ENCODE peak calls at places on chromosome 22, in five cellular contexts. H is occipital lobe; U is fibroblast of lung; O is activated CD4-positive, alpha-beta T cell treated with anti-CD3 and anti-CD28 coated beads for 24 hours; C is left cardiac atrium. I is an unnamed sample.

GRCh38 chr22:42938976-42939375 is 76.0 kb downstream of the PACSIN2 start:
- DNase-seq in H (no peak), U (no peak), O (no peak), C (no peak), I (no peak)

GRCh38 chr22:40300884-40301672 is 45.2 kb upstream of the ADSL start:
- DNase-seq in O (no peak), U (no peak), H (peak), C (no peak), I (peak)

GRCh38 chr22:43897751-43898261 is 6.0 kb upstream of the PNPLA5 start:
- DNase-seq in U (peak), O (no peak), H (no peak), C (no peak), I (no peak)

GRCh38 chr22:30169002-30169401 is 77.6 kb downstream of the LIF start:
- DNase-seq in O (no peak), H (no peak), U (no peak), C (no peak), I (no peak)

GRCh38 chr22:20084547-20085413 is 4.7 kb downstream of the DGCR8 start:
- DNase-seq in O (no peak), C (peak), H (no peak), U (peak), I (no peak)

GRCh38 chr22:50697667-50698506 is 25.3 kb downstream of the SHANK3 start:
- DNase-seq in C (no peak), O (no peak), H (no peak), U (no peak), I (no peak)

GRCh38 chr22:20566420-20567260 is 59.2 kb downstream of the MED15 start:
- DNase-seq in C (peak), U (peak), O (no peak), H (no peak), I (no peak)

GRCh38 chr22:20401376-20402020 is 7.5 kb downstream of the ZNF74 start:
- DNase-seq in O (no peak), U (no peak), C (no peak), H (no peak), I (no peak)

GRCh38 chr22:42648368-42649260 is 578 bp downstream of the CYB5R3 start:
- DNase-seq in O (peak), U (peak), H (no peak), C (peak), I (no peak)

GRCh38 chr22:30253205-30253852 is 6.8 kb upstream of the LIF start:
- DNase-seq in C (peak), O (no peak), U (peak), H (peak), I (no peak)

GRCh38 chr22:44625981-44626687 is 75.9 kb upstream of the PRR5 start:
- DNase-seq in H (peak), U (peak), O (peak), C (peak), I (peak)

GRCh38 chr22:27240298-27240885 is 561.2 kb downstream of the MN1 start:
- DNase-seq in O (no peak), U (peak), C (no peak), H (no peak), I (no peak)

GRCh38 chr22:22558972-22559603 is at the start of gene PRAME:
- DNase-seq in O (peak), H (peak), U (peak), C (peak), I (peak)

GRCh38 chr22:36347094-36347493 is 40.7 kb downstream of the MYH9 start:
- DNase-seq in H (no peak), O (no peak), C (no peak), U (peak), I (no peak)

GRCh38 chr22:28171713-28172112 is 252.7 kb upstream of the PITPNB start:
- DNase-seq in C (no peak), H (no peak), U (no peak), O (no peak), I (no peak)

GRCh38 chr22:45317551-45318167 is 7.9 kb downstream of the FAM118A start:
- DNase-seq in H (no peak), C (peak), O (no peak), U (peak), I (no peak)